ENCODE peak calls at places on chromosomes 4 and X, in six cellular contexts. T is tibial nerve, I is heart left ventricle, L is uterus, K is testis, Q is lower leg skin. N is an unnamed sample.

GRCh38 chr4:187204389-187204920 is 480.8 kb upstream of the FAT1 start:
- DNase-seq in L (no peak), I (no peak), K (no peak), Q (no peak), T (no peak), N (no peak)

GRCh38 chr4:145289403-145290076 is 109.2 kb upstream of the OTUD4 start:
- DNase-seq in K (no peak), T (no peak), Q (no peak), L (no peak), I (no peak), N (no peak)

GRCh38 chrX:63919081-63919480 is 134.1 kb upstream of the ARHGEF9 start:
- DNase-seq in K (no peak), Q (no peak), L (no peak), I (no peak), T (no peak), N (no peak)

GRCh38 chr4:86106475-86106874 is 253.4 kb downstream of the MAPK10 start:
- DNase-seq in L (no peak), T (no peak), K (no peak), Q (no peak), I (no peak), N (no peak)

GRCh38 chr4:36394352-36394903 is 113.0 kb downstream of the DTHD1 start:
- DNase-seq in I (no peak), Q (no peak), T (no peak), K (no peak), L (no peak), N (no peak)

GRCh38 chr4:77618383-77619241 is 13.0 kb downstream of the CXCL13 start:
- DNase-seq in T (peak; percentile 60), L (peak; percentile 34), Q (peak; percentile 89), K (peak; percentile 92), I (peak; percentile 69), N (peak; percentile 39)

GRCh38 chr4:40995850-40996249 is 218.5 kb downstream of the APBB2 start:
- DNase-seq in K (no peak), Q (no peak), T (no peak), L (no peak), I (no peak), N (no peak)

GRCh38 chrX:107672955-107673378 is 44.7 kb downstream of the PRPS1 start:
- DNase-seq in Q (peak; percentile 96), I (peak; percentile 70), K (peak; percentile 60), L (peak; percentile 83), T (peak; percentile 67), N (peak; percentile 35)

GRCh38 chr4:99090511-99090910 is 1.9 kb upstream of the ADH5 start:
- DNase-seq in T (no peak), K (no peak), I (no peak), L (no peak), Q (no peak), N (no peak)

GRCh38 chr4:31391976-31392375 is 671.8 kb downstream of the PCDH7 start:
- DNase-seq in L (no peak), Q (no peak), I (no peak), K (no peak), T (no peak), N (no peak)

GRCh38 chr4:6892190-6892908 is 17.3 kb upstream of the TBC1D14 start:
- DNase-seq in Q (peak; percentile 89), I (no peak), L (no peak), K (peak; percentile 46), T (peak; percentile 23), N (no peak)
- TF ChIP-seq POLR2A in Q (no peak), I (no peak), L (no peak), K (no peak), T (no peak), N (no peak)

GRCh38 chrX:112067601-112068000 is 15.0 kb downstream of the TRPC5 start:
- DNase-seq in K (no peak), T (no peak), I (no peak), L (no peak), Q (no peak), N (no peak)
- TF ChIP-seq POLR2A in K (no peak), T (no peak), I (no peak), L (no peak), Q (no peak), N (no peak)

DNA sequence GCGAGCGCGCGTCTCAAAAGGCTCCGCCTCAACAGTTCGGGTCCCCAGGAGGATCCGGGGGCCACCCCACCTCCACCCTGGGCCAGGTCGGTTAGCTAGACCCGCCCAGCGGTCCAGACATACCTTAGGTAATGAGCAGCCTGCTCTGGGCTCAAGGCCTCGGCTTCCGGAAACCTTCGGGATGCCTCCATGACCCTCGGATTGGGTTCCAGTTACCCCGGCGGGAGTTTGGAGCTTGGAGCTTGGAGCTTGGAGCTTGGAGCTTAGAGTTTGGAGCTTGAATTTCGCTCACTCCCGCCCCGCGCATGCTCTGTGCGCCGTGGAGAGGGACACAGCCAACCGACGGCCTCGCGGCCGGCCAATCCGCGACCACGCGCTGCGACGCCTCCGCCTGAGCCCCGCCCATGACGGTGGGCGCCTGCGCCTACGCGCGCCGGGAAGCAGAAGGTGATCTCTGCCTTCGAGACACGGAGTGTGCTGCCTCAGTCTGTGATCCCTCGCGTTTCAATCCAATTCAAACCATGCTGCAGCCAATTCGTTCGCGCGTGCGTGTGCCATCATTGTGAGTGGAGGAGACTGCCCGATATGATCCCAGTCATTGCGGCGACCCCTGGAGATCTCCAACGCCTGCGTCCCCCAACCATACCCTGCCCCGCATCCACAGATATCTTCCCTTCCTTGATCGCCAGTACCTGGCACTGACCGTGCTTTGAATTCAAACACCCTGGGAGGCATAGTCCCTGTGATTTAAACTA is at the start of gene ERCC6L:
- DNase-seq in K (peak; percentile 89), Q (peak; percentile 95), L (peak; percentile 86), T (peak; percentile 55), I (peak; percentile 85), N (peak; percentile 85)
- TF ChIP-seq POLR2A in K (no peak), Q (no peak), L (peak; percentile 41), T (peak; percentile 15), I (no peak), N (peak; percentile 85)

GRCh38 chrX:102658551-102658950 is 7.3 kb downstream of the GPRASP1 start:
- DNase-seq in K (no peak), L (no peak), T (no peak), Q (no peak), I (no peak), N (no peak)

GRCh38 chrX:102654696-102655095 is 3.4 kb downstream of the GPRASP1 start:
- DNase-seq in I (no peak), Q (no peak), T (no peak), K (no peak), L (no peak), N (no peak)

DNA sequence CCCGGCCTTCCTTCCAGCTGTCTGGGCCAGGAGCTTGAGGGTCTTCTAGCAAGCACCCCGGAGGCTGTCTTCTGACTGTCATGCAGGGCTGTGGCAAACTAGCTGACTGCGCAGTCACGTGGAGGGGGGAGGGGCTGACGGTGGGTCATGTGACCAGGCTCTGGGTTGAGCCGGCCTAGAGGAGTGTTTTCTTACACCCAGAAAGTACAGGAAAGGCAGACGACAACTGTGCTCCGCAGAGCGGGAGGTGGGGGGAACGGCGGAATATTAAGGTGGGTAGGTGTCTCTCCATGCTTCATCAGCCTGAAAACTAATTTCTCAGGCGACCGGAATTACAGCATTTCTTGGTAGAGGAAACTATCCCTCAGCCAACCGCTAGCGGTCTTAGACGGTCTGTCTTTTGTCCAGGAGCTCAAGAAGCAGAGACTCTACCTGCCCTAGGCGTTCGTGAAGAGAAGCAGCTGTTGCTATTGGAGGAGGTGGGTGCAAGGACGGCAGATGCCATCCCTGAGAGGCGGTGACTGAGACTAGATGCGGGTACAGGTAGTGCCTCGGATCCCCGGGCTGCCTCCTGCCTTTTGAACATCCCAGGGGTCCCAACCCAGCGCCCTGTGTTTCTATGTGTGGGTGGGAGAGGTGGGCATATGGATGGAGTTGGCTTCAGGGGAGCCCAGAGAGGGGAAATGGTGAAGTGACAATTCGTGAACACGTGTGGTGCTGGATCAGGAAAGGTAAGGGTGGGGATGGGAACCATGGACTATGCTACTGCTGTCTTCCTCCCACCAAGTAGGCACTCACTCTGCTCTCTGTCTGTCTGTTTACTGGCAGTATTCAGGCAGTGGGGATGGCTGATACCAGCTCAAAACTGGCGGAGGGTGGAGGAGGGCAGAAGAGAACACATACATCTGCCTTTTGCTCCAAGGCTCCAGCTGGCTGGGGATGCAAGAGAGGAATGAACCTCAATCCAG is 8.8 kb downstream of the GPRASP1 start:
- DNase-seq in L (peak; percentile 80), I (peak; percentile 83), T (peak; percentile 82), K (peak; percentile 92), Q (peak; percentile 97), N (no peak)
- TF ChIP-seq POLR2A in L (peak; percentile 32), I (no peak), T (peak; percentile 67), K (no peak), Q (no peak), N (no peak)

DNA sequence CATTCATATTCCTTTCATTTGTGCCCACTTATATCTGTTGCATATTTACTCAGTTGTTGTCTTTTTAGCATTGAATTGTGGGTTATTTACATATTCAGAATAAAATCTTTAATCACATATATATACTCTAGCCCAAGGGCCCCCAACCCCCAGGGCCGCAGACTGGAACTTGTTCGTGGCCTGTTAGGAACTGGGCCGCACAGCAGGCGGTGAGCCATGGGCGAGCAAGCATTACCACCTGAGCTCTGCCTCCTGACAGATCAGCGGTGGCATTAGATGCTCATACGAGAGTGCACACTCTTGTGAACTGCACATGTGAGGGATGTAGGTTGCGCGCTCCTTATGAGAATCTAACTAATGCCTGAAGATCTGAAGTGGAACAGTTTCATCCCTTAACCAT is 480.6 kb downstream of the KCTD8 start:
- DNase-seq in T (no peak), K (no peak), L (no peak), Q (no peak), I (no peak), N (no peak)
- TF ChIP-seq POLR2A in T (no peak), K (no peak), L (no peak), Q (no peak), I (no peak), N (no peak)